ENCODE peak calls at places on chromosomes 11 and 22, in seven cellular contexts. E is H1, G is body of pancreas, D is K562, F is IMR-90, I is uterus, M is A549. A is an unnamed sample.

GRCh38 chr11:859394-860131 is 16.9 kb downstream of the TSPAN4 start:
- DNase-seq in F (peak; percentile 85), M (peak; percentile 65), D (peak; percentile 55), E (no peak), G (peak; percentile 82), I (peak; percentile 86), A (peak; percentile 80)

GRCh38 chr11:19200410-19201201 is 1.2 kb downstream of the CSRP3 start:
- DNase-seq in M (no peak), F (peak; percentile 70), I (no peak), G (no peak), D (no peak), E (no peak), A (no peak)

GRCh38 chr22:48937032-48937639 is 890.5 kb downstream of the BRD1 start:
- DNase-seq in D (no peak), I (no peak), E (no peak), G (no peak), M (no peak), F (no peak), A (no peak)

GRCh38 chr11:1078191-1078601 is 3.5 kb downstream of the MUC2 start:
- DNase-seq in I (no peak), G (peak; percentile 10), M (no peak), F (no peak), E (no peak), D (no peak), A (no peak)

GRCh38 chr11:61069427-61069826 is 32.9 kb upstream of the CD5 start:
- DNase-seq in M (no peak), E (no peak), I (no peak), F (no peak), D (no peak), G (no peak), A (peak; percentile 37)

GRCh38 chr22:23763579-23764331 is 965 bp downstream of the C22orf15 start:
- DNase-seq in E (peak; percentile 76), G (no peak), I (no peak), D (peak; percentile 35), F (no peak), M (no peak), A (no peak)

GRCh38 chr11:118961591-118961990 is 5.5 kb downstream of the UPK2 start:
- DNase-seq in I (no peak), E (peak; percentile 52), F (no peak), D (no peak), M (no peak), G (no peak), A (no peak)

GRCh38 chr11:66190776-66191175 is 77.7 kb upstream of the RAB1B start:
- DNase-seq in I (no peak), M (no peak), F (no peak), E (no peak), G (no peak), D (no peak), A (peak; percentile 91)

GRCh38 chr22:50250555-50251471 is at the start of gene HDAC10:
- DNase-seq in D (peak; percentile 79), G (peak; percentile 83), E (peak; percentile 92), F (peak; percentile 74), M (no peak), I (peak; percentile 78), A (peak; percentile 81)

GRCh38 chr11:134636071-134636470 is 224.0 kb upstream of the B3GAT1 start:
- DNase-seq in G (no peak), D (no peak), I (no peak), F (no peak), E (no peak), M (no peak), A (no peak)

GRCh38 chr11:16028406-16028805 is 327.9 kb downstream of the SOX6 start:
- DNase-seq in I (no peak), E (no peak), F (peak; percentile 45), D (no peak), M (no peak), G (no peak), A (no peak)

GRCh38 chr11:106642331-106642730 is 375.9 kb downstream of the GUCY1A2 start:
- DNase-seq in M (no peak), G (no peak), D (no peak), F (peak; percentile 91), I (no peak), E (no peak), A (no peak)

GRCh38 chr11:121696947-121697346 is 244.2 kb upstream of the SORL1-AS1 start:
- DNase-seq in D (no peak), G (no peak), E (no peak), M (no peak), F (no peak), I (no peak), A (no peak)

GRCh38 chr22:23211622-23212021 is 31.3 kb downstream of the BCR start:
- DNase-seq in E (no peak), G (no peak), I (no peak), M (no peak), F (no peak), D (peak; percentile 66), A (no peak)

GRCh38 chr11:109422755-109423113 is 744 bp downstream of the C11orf87 start:
- DNase-seq in E (no peak), D (no peak), F (no peak), M (no peak), I (no peak), G (no peak), A (no peak)

GRCh38 chr11:8681837-8682218 is 637 bp downstream of the TRIM66 start:
- DNase-seq in M (no peak), F (no peak), D (no peak), E (no peak), G (no peak), I (no peak), A (no peak)

GRCh38 chr11:27218498-27219038 is 144.4 kb downstream of the CCDC34 start:
- DNase-seq in F (peak; percentile 95), E (peak; percentile 39), D (no peak), M (no peak), G (no peak), I (no peak), A (no peak)

GRCh38 chr22:27302501-27302900 is 499.1 kb downstream of the MN1 start:
- DNase-seq in D (no peak), I (no peak), G (no peak), E (no peak), F (no peak), M (no peak), A (no peak)
- TF ChIP-seq CTCF in D (no peak), I (no peak), G (no peak), E (no peak), F (no peak), M (no peak), A (no peak)

GRCh38 chr11:79413258-79413657 is 27.6 kb downstream of the TENM4 start:
- DNase-seq in F (peak; percentile 94), G (peak; percentile 53), I (peak; percentile 90), D (no peak), E (no peak), M (no peak), A (no peak)
- H3K27ac ChIP-seq in F (no peak overlapping the region), G (no peak overlapping the region), I (no peak overlapping the region), D (no peak overlapping the region), E (no peak overlapping the region), M (no peak overlapping the region), A (no peak overlapping the region)

GRCh38 chr11:40924915-40925314 is 534.5 kb downstream of the LRRC4C start:
- DNase-seq in F (no peak), M (no peak), G (no peak), E (no peak), D (no peak), I (no peak), A (no peak)
- TF ChIP-seq CTCF in F (no peak), M (no peak), G (no peak), E (peak; percentile 19), D (no peak), I (no peak), A (no peak)

GRCh38 chr11:116547571-116547970 is 225.2 kb downstream of the BUD13 start:
- DNase-seq in E (no peak), M (no peak), I (no peak), D (no peak), F (no peak), G (no peak), A (no peak)
- H3K27ac ChIP-seq in E (no peak overlapping the region), M (no peak overlapping the region), I (no peak overlapping the region), D (no peak overlapping the region), F (no peak overlapping the region), G (no peak overlapping the region), A (no peak overlapping the region)

DNA sequence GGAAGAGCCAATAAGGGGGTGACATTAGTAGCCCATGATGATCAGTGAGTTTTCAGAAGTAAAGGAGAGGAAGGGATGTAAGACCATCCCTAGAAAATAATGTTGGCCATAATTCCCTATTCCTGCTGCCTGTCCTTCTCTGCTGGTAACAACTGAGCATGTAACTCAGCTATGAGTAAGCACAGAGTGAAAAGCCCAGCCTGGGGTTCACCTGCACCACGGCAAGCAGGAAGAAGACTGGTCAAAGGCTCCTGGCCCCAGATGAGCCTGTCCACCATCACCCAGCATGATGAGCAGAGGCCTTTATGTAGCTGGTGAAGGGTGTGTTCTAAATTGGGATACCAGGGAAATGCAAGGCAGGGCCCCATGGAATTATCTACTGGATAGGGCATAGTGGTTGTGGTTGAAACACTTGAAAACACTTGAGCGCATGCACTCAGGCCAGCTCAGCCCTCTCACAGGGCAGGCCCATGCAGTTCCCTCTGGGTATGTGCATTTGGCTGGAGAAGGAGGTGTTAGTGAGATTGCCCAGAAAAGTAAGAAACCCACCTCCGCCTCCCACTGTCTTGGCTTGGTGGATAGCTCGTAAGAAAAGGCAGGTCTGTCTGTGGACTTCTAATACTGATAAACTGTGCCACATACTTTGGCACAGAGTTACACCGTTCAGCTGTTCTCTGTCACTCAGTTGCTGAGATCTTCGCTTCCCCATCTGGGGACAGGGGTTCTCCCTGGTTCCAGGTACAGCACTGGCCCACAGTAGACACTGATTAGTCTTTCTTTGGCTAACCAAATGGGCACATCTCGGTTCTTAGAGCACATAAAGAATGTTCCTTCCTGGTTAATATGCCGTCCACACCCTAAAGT is 86.8 kb downstream of the AMOTL1 start:
- DNase-seq in I (no peak), M (no peak), D (no peak), E (no peak), G (no peak), F (no peak), A (no peak)
- TF ChIP-seq CTCF in I (no peak), M (no peak), D (no peak), E (no peak), G (no peak), F (no peak), A (no peak)

DNA sequence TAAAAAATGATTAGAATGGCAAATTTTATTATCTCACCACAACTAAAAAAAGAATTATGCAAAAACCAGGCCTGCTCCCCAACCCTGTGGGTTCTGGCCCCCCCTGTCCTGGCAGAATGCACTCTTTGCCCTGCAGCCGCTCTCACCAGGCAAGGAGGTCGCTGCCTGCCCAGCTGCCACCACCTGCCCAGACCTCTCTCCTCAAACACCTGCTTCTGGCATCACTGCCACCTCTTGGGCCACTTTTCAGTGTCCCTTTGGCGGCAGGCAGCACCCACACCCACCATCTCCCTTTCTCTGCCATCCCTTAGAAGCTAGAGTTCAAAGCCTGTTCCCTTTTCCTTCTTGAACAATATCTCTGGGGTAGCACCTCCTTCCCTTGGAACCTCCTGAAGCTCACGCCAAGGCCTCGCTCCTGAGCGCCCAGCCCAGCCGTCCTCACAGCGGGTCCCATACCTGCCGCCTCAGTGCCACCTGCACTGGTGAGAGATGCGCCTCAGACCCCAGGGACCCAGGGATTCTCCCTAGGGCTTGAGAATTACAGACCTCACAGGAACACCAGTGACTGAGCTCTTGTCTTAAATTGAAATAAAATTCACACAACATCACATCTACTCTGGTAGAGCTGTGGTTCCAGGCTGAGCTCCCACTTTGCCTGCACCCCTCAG is 44.6 kb downstream of the SGSM3 start:
- DNase-seq in F (no peak), M (no peak), D (no peak), E (no peak), I (no peak), G (no peak), A (no peak)
- H3K27ac ChIP-seq in F (peak overlapping the region; percentile 14), M (no peak overlapping the region), D (no peak overlapping the region), E (no peak overlapping the region), I (no peak overlapping the region), G (no peak overlapping the region), A (no peak overlapping the region)